ENCODE peak calls at places on chromosomes 12 and 14, in seven cellular contexts. One of them, this sample, is unnamed.

GRCh38 chr12:24479131-24479530 is 469.8 kb downstream of the BCAT1 start:
- DNase-seq in colonic mucosa: no peak
- DNase-seq in astrocyte: peak; percentile 35
- DNase-seq in endodermal cell: no peak
- DNase-seq in HCT116: no peak
- DNase-seq in fibroblast of lung: no peak
- DNase-seq in neural progenitor cell: no peak
- DNase-seq in this sample: no peak

GRCh38 chr12:102527256-102527720 is 46.9 kb upstream of the IGF1 start:
- DNase-seq in colonic mucosa: no peak
- DNase-seq in astrocyte: peak; percentile 76
- DNase-seq in endodermal cell: no peak
- DNase-seq in HCT116: no peak
- DNase-seq in fibroblast of lung: peak; percentile 46
- DNase-seq in neural progenitor cell: no peak
- DNase-seq in this sample: peak; percentile 91

GRCh38 chr12:7864751-7865150 is 8.0 kb downstream of the SLC2A14 start:
- DNase-seq in colonic mucosa: no peak
- DNase-seq in astrocyte: no peak
- DNase-seq in endodermal cell: no peak
- DNase-seq in HCT116: no peak
- DNase-seq in fibroblast of lung: no peak
- DNase-seq in neural progenitor cell: no peak
- DNase-seq in this sample: no peak

GRCh38 chr14:56996721-56997399 is 186.6 kb upstream of the OTX2 start:
- DNase-seq in colonic mucosa: no peak
- DNase-seq in astrocyte: no peak
- DNase-seq in endodermal cell: no peak
- DNase-seq in HCT116: peak; percentile 23
- DNase-seq in fibroblast of lung: no peak
- DNase-seq in neural progenitor cell: no peak
- DNase-seq in this sample: no peak

GRCh38 chr12:124804011-124804621 is 59.5 kb downstream of the SCARB1 start:
- DNase-seq in colonic mucosa: no peak
- DNase-seq in astrocyte: peak; percentile 26
- DNase-seq in endodermal cell: peak; percentile 84
- DNase-seq in HCT116: peak; percentile 57
- DNase-seq in fibroblast of lung: peak; percentile 28
- DNase-seq in neural progenitor cell: peak; percentile 27
- DNase-seq in this sample: peak; percentile 13

GRCh38 chr12:49763006-49763591 is 21.7 kb downstream of the TMBIM6 start:
- DNase-seq in colonic mucosa: peak; percentile 71
- DNase-seq in astrocyte: no peak
- DNase-seq in endodermal cell: peak; percentile 97
- DNase-seq in HCT116: no peak
- DNase-seq in fibroblast of lung: peak; percentile 52
- DNase-seq in neural progenitor cell: peak; percentile 79
- DNase-seq in this sample: peak; percentile 73

GRCh38 chr14:95711476-95712176 is 2.3 kb downstream of the TCL1A start:
- DNase-seq in colonic mucosa: no peak
- DNase-seq in astrocyte: no peak
- DNase-seq in endodermal cell: no peak
- DNase-seq in HCT116: no peak
- DNase-seq in fibroblast of lung: no peak
- DNase-seq in neural progenitor cell: no peak
- DNase-seq in this sample: no peak

GRCh38 chr14:68791078-68791983 is 1.5 kb downstream of the ZFP36L1 start:
- DNase-seq in colonic mucosa: peak; percentile 60
- DNase-seq in astrocyte: no peak
- DNase-seq in endodermal cell: peak; percentile 69
- DNase-seq in HCT116: no peak
- DNase-seq in fibroblast of lung: peak; percentile 54
- DNase-seq in neural progenitor cell: peak; percentile 76
- DNase-seq in this sample: peak; percentile 69

GRCh38 chr12:50734409-50735263 is 29.3 kb upstream of the ATF1 start:
- DNase-seq in colonic mucosa: no peak
- DNase-seq in astrocyte: no peak
- DNase-seq in endodermal cell: peak; percentile 85
- DNase-seq in HCT116: peak; percentile 6
- DNase-seq in fibroblast of lung: peak; percentile 41
- DNase-seq in neural progenitor cell: peak; percentile 60
- DNase-seq in this sample: peak; percentile 56

GRCh38 chr14:71372411-71372838 is 465.2 kb downstream of the PCNX1 start:
- DNase-seq in colonic mucosa: no peak
- DNase-seq in astrocyte: peak; percentile 86
- DNase-seq in endodermal cell: no peak
- DNase-seq in HCT116: no peak
- DNase-seq in fibroblast of lung: peak; percentile 92
- DNase-seq in neural progenitor cell: no peak
- DNase-seq in this sample: peak; percentile 71

GRCh38 chr12:76158518-76159321 is 74.2 kb upstream of the NAP1L1 start:
- DNase-seq in colonic mucosa: peak; percentile 45
- DNase-seq in astrocyte: peak; percentile 78
- DNase-seq in endodermal cell: peak; percentile 93
- DNase-seq in HCT116: peak; percentile 34
- DNase-seq in fibroblast of lung: peak; percentile 64
- DNase-seq in neural progenitor cell: peak; percentile 61
- DNase-seq in this sample: peak; percentile 93

GRCh38 chr12:13128291-13129000 is 25.0 kb upstream of the GSG1 start:
- DNase-seq in colonic mucosa: no peak
- DNase-seq in astrocyte: no peak
- DNase-seq in endodermal cell: no peak
- DNase-seq in HCT116: no peak
- DNase-seq in fibroblast of lung: no peak
- DNase-seq in neural progenitor cell: no peak
- DNase-seq in this sample: no peak

GRCh38 chr14:63499701-63500250 is 43.4 kb downstream of the PPP2R5E start:
- DNase-seq in colonic mucosa: no peak
- DNase-seq in astrocyte: peak; percentile 62
- DNase-seq in endodermal cell: no peak
- DNase-seq in HCT116: no peak
- DNase-seq in fibroblast of lung: peak; percentile 86
- DNase-seq in neural progenitor cell: no peak
- DNase-seq in this sample: peak; percentile 73

GRCh38 chr12:22333186-22333745 is 1.2 kb downstream of the ST8SIA1 start:
- DNase-seq in colonic mucosa: no peak
- DNase-seq in astrocyte: peak; percentile 41
- DNase-seq in endodermal cell: peak; percentile 35
- DNase-seq in HCT116: no peak
- DNase-seq in fibroblast of lung: peak; percentile 93
- DNase-seq in neural progenitor cell: no peak
- DNase-seq in this sample: peak; percentile 62

GRCh38 chr14:22852599-22852939 is 16.2 kb downstream of the MMP14 start:
- DNase-seq in colonic mucosa: no peak
- DNase-seq in astrocyte: no peak
- DNase-seq in endodermal cell: no peak
- DNase-seq in HCT116: no peak
- DNase-seq in fibroblast of lung: no peak
- DNase-seq in neural progenitor cell: no peak
- DNase-seq in this sample: no peak
- H3K9ac ChIP-seq in colonic mucosa: no peak overlapping the region
- H3K9ac ChIP-seq in astrocyte: peak overlapping the region; percentile 78
- H3K9ac ChIP-seq in endodermal cell: no peak overlapping the region
- H3K9ac ChIP-seq in HCT116: peak overlapping the region; percentile 53
- H3K9ac ChIP-seq in fibroblast of lung: no peak overlapping the region
- H3K9ac ChIP-seq in neural progenitor cell: no peak overlapping the region
- H3K9ac ChIP-seq in this sample: peak overlapping the region; percentile 94

GRCh38 chr14:103073367-103073875 is 10.6 kb upstream of the LBHD2 start:
- DNase-seq in colonic mucosa: no peak
- DNase-seq in astrocyte: no peak
- DNase-seq in endodermal cell: no peak
- DNase-seq in HCT116: no peak
- DNase-seq in fibroblast of lung: no peak
- DNase-seq in neural progenitor cell: no peak
- DNase-seq in this sample: no peak

GRCh38 chr14:103071544-103072251 is 12.3 kb upstream of the LBHD2 start:
- DNase-seq in colonic mucosa: peak; percentile 64
- DNase-seq in astrocyte: no peak
- DNase-seq in endodermal cell: no peak
- DNase-seq in HCT116: no peak
- DNase-seq in fibroblast of lung: no peak
- DNase-seq in neural progenitor cell: peak; percentile 52
- DNase-seq in this sample: peak; percentile 42

GRCh38 chr14:103070263-103070885 is 13.0 kb upstream of the CDC42BPB start:
- DNase-seq in colonic mucosa: no peak
- DNase-seq in astrocyte: no peak
- DNase-seq in endodermal cell: no peak
- DNase-seq in HCT116: no peak
- DNase-seq in fibroblast of lung: no peak
- DNase-seq in neural progenitor cell: no peak
- DNase-seq in this sample: no peak

GRCh38 chr14:103072595-103073366 is 11.2 kb upstream of the LBHD2 start:
- DNase-seq in colonic mucosa: no peak
- DNase-seq in astrocyte: no peak
- DNase-seq in endodermal cell: peak; percentile 52
- DNase-seq in HCT116: no peak
- DNase-seq in fibroblast of lung: no peak
- DNase-seq in neural progenitor cell: no peak
- DNase-seq in this sample: peak; percentile 41

GRCh38 chr14:103070971-103071542 is 13.0 kb upstream of the LBHD2 start:
- DNase-seq in colonic mucosa: peak; percentile 60
- DNase-seq in astrocyte: no peak
- DNase-seq in endodermal cell: no peak
- DNase-seq in HCT116: no peak
- DNase-seq in fibroblast of lung: no peak
- DNase-seq in neural progenitor cell: no peak
- DNase-seq in this sample: peak; percentile 26
- H3K27ac ChIP-seq in colonic mucosa: no peak overlapping the region
- H3K27ac ChIP-seq in astrocyte: no peak overlapping the region
- H3K27ac ChIP-seq in endodermal cell: no peak overlapping the region
- H3K27ac ChIP-seq in HCT116: no peak overlapping the region
- H3K27ac ChIP-seq in fibroblast of lung: no peak overlapping the region
- H3K27ac ChIP-seq in neural progenitor cell: peak overlapping the region; percentile 37
- H3K27ac ChIP-seq in this sample: no peak overlapping the region

GRCh38 chr12:57101892-57102695 is 9.1 kb downstream of the STAT6 start:
- DNase-seq in colonic mucosa: peak; percentile 63
- DNase-seq in astrocyte: no peak
- DNase-seq in endodermal cell: no peak
- DNase-seq in HCT116: no peak
- DNase-seq in fibroblast of lung: no peak
- DNase-seq in neural progenitor cell: no peak
- DNase-seq in this sample: no peak

GRCh38 chr12:57104292-57104910 is 6.8 kb downstream of the STAT6 start:
- DNase-seq in colonic mucosa: no peak
- DNase-seq in astrocyte: no peak
- DNase-seq in endodermal cell: no peak
- DNase-seq in HCT116: no peak
- DNase-seq in fibroblast of lung: no peak
- DNase-seq in neural progenitor cell: no peak
- DNase-seq in this sample: no peak

GRCh38 chr12:57105011-57105753 is 6.0 kb downstream of the STAT6 start:
- DNase-seq in colonic mucosa: no peak
- DNase-seq in astrocyte: no peak
- DNase-seq in endodermal cell: no peak
- DNase-seq in HCT116: no peak
- DNase-seq in fibroblast of lung: no peak
- DNase-seq in neural progenitor cell: no peak
- DNase-seq in this sample: no peak

GRCh38 chr12:57106021-57106708 is 5.0 kb downstream of the STAT6 start:
- DNase-seq in colonic mucosa: no peak
- DNase-seq in astrocyte: no peak
- DNase-seq in endodermal cell: no peak
- DNase-seq in HCT116: no peak
- DNase-seq in fibroblast of lung: no peak
- DNase-seq in neural progenitor cell: no peak
- DNase-seq in this sample: no peak

DNA sequence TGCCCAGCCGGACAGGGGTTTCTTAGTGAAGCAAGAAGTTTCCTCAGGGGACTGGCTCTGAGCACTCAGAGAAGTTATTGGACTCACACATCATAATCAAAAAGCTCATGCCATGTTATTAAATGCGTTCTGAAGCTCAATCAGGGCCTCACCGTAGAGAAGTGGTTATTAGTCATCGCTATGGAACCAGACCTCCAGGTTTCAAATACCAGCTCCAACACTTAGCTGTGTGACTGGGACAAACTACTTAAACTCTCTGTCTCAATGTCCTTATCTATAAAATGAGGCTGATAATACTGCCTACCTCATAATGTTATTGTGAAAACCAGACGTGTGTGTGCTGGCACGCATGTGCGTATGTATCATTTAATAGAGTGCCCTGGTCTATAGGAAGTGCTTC is 7.3 kb downstream of the STAT6 start:
- DNase-seq in colonic mucosa: no peak
- DNase-seq in astrocyte: peak; percentile 43
- DNase-seq in endodermal cell: no peak
- DNase-seq in HCT116: no peak
- DNase-seq in fibroblast of lung: no peak
- DNase-seq in neural progenitor cell: no peak
- DNase-seq in this sample: no peak
- H3K36me3 ChIP-seq in colonic mucosa: peaks cover 30% of the 10 kb centered on the region
- H3K36me3 ChIP-seq in astrocyte: no peaks in the 10 kb centered on the region
- H3K36me3 ChIP-seq in endodermal cell: no peaks in the 10 kb centered on the region
- H3K36me3 ChIP-seq in HCT116: peaks cover 8% of the 10 kb centered on the region
- H3K36me3 ChIP-seq in fibroblast of lung: peaks cover 31% of the 10 kb centered on the region
- H3K36me3 ChIP-seq in neural progenitor cell: no peaks in the 10 kb centered on the region
- H3K36me3 ChIP-seq in this sample: peaks cover 15% of the 10 kb centered on the region

DNA sequence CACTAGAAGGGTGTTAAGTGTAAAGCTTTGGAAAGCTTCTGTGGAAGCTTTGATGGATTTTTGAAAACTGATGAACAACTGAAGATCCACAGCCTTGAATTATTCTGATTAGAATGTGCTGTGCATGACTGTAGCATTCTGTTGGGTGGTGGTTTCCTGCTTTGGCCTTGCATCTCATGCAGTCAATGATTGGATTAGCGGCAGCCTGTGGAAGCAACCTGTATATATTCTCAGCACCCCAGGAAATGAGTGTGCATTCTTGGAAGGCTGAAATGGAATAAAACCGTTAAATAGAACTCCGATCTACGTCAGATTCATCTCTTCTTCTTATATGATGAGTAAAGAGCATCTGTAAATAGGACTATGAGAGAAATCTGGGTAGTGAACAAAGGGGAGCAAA is 120.2 kb downstream of the SLC16A7 start:
- DNase-seq in colonic mucosa: no peak
- DNase-seq in astrocyte: no peak
- DNase-seq in endodermal cell: no peak
- DNase-seq in HCT116: no peak
- DNase-seq in fibroblast of lung: no peak
- DNase-seq in neural progenitor cell: no peak
- DNase-seq in this sample: no peak
- H3K9ac ChIP-seq in colonic mucosa: no peak overlapping the region
- H3K9ac ChIP-seq in astrocyte: no peak overlapping the region
- H3K9ac ChIP-seq in endodermal cell: no peak overlapping the region
- H3K9ac ChIP-seq in HCT116: no peak overlapping the region
- H3K9ac ChIP-seq in fibroblast of lung: no peak overlapping the region
- H3K9ac ChIP-seq in neural progenitor cell: no peak overlapping the region
- H3K9ac ChIP-seq in this sample: no peak overlapping the region

DNA sequence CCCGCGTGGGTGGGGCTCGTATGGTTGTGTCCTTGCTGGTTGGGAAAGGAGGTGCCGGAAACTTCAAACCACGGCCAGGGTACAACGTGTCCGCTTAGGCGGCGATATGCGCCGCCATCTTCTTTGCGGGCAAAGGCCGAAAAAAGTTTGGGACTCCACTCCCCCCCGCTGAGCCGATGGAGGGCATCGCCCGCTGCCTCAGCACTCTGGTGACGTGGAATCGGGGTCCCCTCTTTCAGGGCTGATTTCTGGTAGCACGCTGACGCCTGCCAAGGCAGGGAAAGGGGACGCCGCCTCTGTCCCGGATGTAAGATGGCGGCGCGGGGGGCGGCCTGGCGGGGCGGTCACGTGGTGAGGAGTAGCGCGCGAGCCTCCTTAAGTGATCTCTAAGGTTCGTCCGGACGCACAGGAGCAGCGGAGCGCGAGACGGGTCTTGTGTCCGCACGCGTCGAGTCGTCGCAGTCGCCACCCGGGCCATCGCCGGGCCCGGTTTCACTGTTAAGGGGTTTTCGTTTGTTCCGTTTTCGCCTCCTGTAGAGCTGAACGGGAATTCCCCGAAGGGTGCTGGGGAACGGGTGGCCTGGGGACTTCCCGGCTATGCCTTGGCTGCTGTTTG is 135.9 kb downstream of the MON2 start:
- DNase-seq in colonic mucosa: peak; percentile 92
- DNase-seq in astrocyte: peak; percentile 89
- DNase-seq in endodermal cell: peak; percentile 97
- DNase-seq in HCT116: peak; percentile 91
- DNase-seq in fibroblast of lung: peak; percentile 92
- DNase-seq in neural progenitor cell: peak; percentile 97
- DNase-seq in this sample: peak; percentile 96
- H3K27ac ChIP-seq in colonic mucosa: peak overlapping the region; percentile 99
- H3K27ac ChIP-seq in astrocyte: peak overlapping the region; percentile 99
- H3K27ac ChIP-seq in endodermal cell: peak overlapping the region; percentile 99
- H3K27ac ChIP-seq in HCT116: peak overlapping the region; percentile 99
- H3K27ac ChIP-seq in fibroblast of lung: peak overlapping the region; percentile 100
- H3K27ac ChIP-seq in neural progenitor cell: peak overlapping the region; percentile 97
- H3K27ac ChIP-seq in this sample: peak overlapping the region; percentile 100

This sample was measured in GM23248.